ENCODE peak calls at places on chromosome 15, in five cellular contexts. I is transverse colon, Q is breast epithelium, R is stomach, C is iPS DF 6.9. J is an unnamed sample.
A peak's percentile ranks its signal among the peaks of the same experiment; 100 is the strongest.

GRCh38 chr15:76467136-76467535 is 130.6 kb downstream of the ISL2 start:
- DNase-seq in R (no peak), I (no peak), Q (no peak), C (no peak), J (no peak)

GRCh38 chr15:90232941-90233700 is 620 bp downstream of the CIB1 start:
- DNase-seq in C (no peak), I (peak; percentile 87), Q (peak; percentile 53), R (peak; percentile 74), J (peak; percentile 91)

GRCh38 chr15:101014921-101015841 is 96.0 kb downstream of the LRRK1 start:
- DNase-seq in I (peak; percentile 75), R (peak; percentile 79), Q (peak; percentile 40), C (peak; percentile 82), J (peak; percentile 81)

GRCh38 chr15:70375006-70375409 is 277.3 kb upstream of the TLE3 start:
- DNase-seq in R (no peak), I (no peak), C (no peak), Q (peak; percentile 86), J (no peak)

GRCh38 chr15:57541805-57542504 is 49.7 kb upstream of the MYZAP start:
- DNase-seq in R (peak; percentile 72), C (peak; percentile 45), Q (peak; percentile 46), I (peak; percentile 80), J (peak; percentile 83)

GRCh38 chr15:51806123-51806522 is 23.3 kb upstream of the TMOD3 start:
- DNase-seq in C (no peak), Q (no peak), R (no peak), I (no peak), J (no peak)

GRCh38 chr15:59294961-59295741 is 77.5 kb downstream of the MYO1E start:
- DNase-seq in R (no peak), Q (no peak), I (no peak), C (no peak), J (no peak)

GRCh38 chr15:51494411-51495314 is 127.9 kb downstream of the DMXL2 start:
- DNase-seq in I (no peak), C (no peak), Q (no peak), R (no peak), J (no peak)

GRCh38 chr15:100759116-100759515 is 120.5 kb upstream of the ALDH1A3 start:
- DNase-seq in I (no peak), C (no peak), Q (no peak), R (no peak), J (no peak)

GRCh38 chr15:31440754-31441298 is 114.2 kb downstream of the KLF13 start:
- DNase-seq in Q (no peak), I (peak; percentile 64), R (peak; percentile 42), C (no peak), J (peak; percentile 72)

GRCh38 chr15:56240390-56240789 is 3.3 kb downstream of the RFX7 start:
- DNase-seq in I (no peak), C (no peak), Q (no peak), R (no peak), J (no peak)

GRCh38 chr15:56242576-56243116 is 1.0 kb downstream of the RFX7 start:
- DNase-seq in Q (no peak), R (no peak), I (no peak), C (no peak), J (no peak)

GRCh38 chr15:56243117-56243773 is 434 bp downstream of the RFX7 start:
- DNase-seq in Q (peak; percentile 20), C (no peak), I (peak; percentile 49), R (peak; percentile 31), J (peak; percentile 70)

GRCh38 chr15:56243774-56244236 is at the start of gene RFX7:
- DNase-seq in R (peak; percentile 83), I (peak; percentile 82), C (no peak), Q (peak; percentile 41), J (peak; percentile 84)

DNA sequence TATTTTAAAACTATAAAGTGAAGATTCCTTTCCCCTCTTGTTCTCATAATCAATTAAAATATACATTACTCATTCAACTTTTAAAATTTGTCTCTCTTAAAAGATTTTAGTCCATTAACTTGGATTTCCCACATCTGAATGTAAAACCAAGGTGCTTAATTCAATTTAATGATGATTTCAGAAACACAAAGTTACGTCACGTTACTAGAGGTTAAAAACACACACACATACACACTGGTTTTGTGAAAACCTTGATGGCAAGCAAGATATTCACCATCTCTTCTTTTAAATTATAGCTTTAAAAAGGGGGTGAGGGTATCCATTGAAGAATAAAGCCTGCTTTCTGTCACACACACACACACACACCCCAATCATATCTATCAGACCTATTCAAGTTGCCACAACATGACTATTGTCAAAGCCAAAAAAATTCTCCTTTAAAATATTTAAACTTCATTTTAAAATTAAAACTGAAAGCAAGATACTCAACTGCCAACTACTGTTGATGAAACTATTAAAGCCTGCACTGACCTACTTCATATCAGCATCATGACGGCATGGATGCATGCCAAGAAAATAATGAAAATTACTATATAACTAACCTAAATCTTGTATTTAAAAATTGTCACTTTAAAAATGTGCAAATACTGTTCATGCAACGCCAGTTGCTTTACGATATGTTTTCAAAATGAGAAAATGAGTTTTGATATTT is 2.1 kb downstream of the RFX7 start:
- DNase-seq in C (no peak), Q (no peak), R (no peak), I (no peak), J (no peak)
- H3K4me3 ChIP-seq in C (no peak overlapping the region), Q (peak overlapping the region; percentile 94), R (peak overlapping the region; percentile 11), I (no peak overlapping the region), J (no peak overlapping the region)

GRCh38 chr15:64095795-64096485 is at the start of gene SNX1:
- DNase-seq in Q (peak; percentile 92), R (peak; percentile 94), I (peak; percentile 94), C (no peak), J (peak; percentile 98)
- H3K4me1 ChIP-seq in Q (peaks cover 9% of the 10 kb centered on the region), R (peaks cover 84% of the 10 kb centered on the region), I (peaks cover 27% of the 10 kb centered on the region), C (no peaks in the 10 kb centered on the region), J (peaks cover 48% of the 10 kb centered on the region)

DNA sequence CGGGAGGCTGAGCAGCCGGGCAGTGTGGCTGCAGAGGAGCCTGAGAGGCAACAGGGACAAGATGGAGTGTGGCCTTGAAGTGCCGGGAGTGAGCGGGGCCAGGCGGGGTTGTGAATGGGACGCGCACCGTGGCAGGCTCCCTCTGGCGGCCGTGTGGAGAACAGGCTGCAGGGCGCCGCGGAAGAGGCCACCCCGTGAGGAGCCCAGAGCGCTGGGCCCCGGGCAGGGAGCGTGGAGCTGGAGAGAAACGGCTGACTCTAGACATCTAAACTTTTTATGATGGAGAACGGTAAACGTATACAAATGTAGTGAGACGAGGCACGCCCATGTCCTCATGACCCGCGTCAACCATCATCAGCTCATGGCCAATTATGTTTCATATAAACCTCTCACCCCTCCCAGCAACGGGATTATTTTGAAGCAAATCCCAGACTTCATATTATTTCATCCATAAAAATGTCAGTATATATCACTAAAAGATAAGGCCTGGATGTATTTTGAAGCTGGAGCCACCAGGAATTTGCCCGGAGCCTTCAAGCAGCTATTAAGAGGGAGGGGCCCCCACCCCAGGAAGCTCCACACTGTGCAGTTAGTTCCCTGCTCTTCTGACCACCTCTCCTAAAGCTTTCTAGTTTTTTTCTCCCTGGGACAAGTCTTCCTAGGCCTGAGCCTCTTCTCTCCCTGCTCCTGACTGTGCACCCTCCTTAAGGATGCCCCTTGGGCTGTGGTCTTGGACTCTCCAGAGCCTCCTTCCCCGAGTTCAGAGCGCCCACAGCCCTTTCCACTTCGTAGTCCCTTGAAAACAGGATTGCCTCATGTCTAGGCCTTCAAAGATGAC is 149.4 kb downstream of the SMAD6 start:
- DNase-seq in C (peak; percentile 66), R (peak; percentile 89), Q (peak; percentile 70), I (peak; percentile 86), J (peak; percentile 90)
- H3K4me3 ChIP-seq in C (no peak overlapping the region), R (no peak overlapping the region), Q (no peak overlapping the region), I (no peak overlapping the region), J (no peak overlapping the region)

GRCh38 chr15:73628102-73628501 is 5.1 kb downstream of the NPTN start:
- DNase-seq in R (no peak), Q (no peak), C (no peak), I (no peak), J (no peak)

GRCh38 chr15:73630796-73631471 is 2.3 kb downstream of the NPTN start:
- DNase-seq in Q (no peak), R (no peak), C (no peak), I (no peak), J (no peak)

GRCh38 chr15:73631915-73632669 is 1.1 kb downstream of the NPTN start:
- DNase-seq in Q (peak; percentile 62), I (peak; percentile 50), R (no peak), C (no peak), J (peak; percentile 35)

GRCh38 chr15:73630030-73630429 is 3.2 kb downstream of the NPTN start:
- DNase-seq in Q (no peak), C (no peak), I (no peak), R (no peak), J (no peak)

DNA sequence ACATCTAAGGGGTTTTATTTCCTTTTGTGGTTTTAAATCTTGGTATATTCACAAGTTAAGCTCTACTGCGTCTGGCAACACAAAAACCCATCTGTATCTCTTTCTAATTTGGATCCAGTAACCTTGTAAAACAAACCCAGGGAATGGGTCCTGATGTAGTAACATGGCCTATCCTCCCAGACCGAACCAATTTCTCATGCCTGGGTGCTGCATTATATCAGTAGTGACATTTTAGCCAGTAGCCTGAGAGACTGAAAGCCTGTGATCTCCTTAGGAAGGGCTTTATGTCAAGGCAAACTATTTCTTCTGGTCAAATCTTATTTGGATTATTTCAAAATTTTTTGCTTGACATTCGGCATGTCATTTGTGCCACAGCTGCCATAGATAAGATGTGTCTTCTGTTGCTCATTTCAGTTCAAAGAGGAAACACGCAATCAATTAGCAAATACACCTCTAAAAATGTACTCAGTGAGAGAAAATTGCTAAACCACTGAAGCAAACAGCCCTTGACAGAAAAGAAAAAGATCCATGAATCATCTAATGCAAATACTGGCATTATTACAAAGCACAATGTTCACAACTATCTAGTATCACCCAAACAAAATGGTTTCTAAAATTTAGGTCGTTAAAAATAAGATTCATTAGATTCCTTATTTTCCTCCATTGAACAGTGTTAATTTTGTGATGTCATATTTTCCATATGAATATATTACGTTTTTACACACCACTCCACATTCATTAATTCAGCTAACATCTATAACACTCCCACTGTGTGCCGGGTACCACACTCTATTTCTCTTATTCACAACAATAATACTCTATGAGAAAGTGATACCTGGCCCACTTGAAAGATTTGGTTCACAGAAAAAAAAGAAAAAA is 4.0 kb downstream of the NPTN start:
- DNase-seq in I (no peak), C (no peak), Q (no peak), R (no peak), J (no peak)
- H3K4me1 ChIP-seq in I (peaks cover 24% of the 10 kb centered on the region), C (peaks cover 2% of the 10 kb centered on the region), Q (peaks cover 6% of the 10 kb centered on the region), R (peaks cover 90% of the 10 kb centered on the region), J (peaks cover 64% of the 10 kb centered on the region)

DNA sequence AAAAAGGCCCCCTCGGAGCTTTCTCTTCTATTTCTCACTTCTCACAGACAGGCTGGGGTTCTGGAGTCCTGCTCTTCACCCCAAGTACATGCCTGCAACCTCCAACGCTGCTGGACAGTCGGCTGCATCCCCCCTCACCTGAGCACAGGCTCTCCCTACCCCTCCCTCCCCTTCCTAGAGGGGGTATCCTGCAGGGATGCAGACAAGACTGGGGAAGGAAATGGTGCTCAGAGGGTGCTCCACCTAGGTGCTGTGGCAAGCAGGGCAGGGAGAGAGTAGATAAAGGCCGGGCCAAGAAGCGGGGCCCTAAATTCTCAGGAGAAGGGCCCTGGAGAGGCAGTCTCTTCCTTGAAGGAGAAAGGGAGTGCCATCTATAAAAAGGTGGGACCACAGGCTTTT is 7.0 kb upstream of the STRA6 start:
- DNase-seq in C (no peak), I (no peak), Q (no peak), R (no peak), J (no peak)
- H3K4me3 ChIP-seq in C (no peak overlapping the region), I (no peak overlapping the region), Q (no peak overlapping the region), R (no peak overlapping the region), J (no peak overlapping the region)

DNA sequence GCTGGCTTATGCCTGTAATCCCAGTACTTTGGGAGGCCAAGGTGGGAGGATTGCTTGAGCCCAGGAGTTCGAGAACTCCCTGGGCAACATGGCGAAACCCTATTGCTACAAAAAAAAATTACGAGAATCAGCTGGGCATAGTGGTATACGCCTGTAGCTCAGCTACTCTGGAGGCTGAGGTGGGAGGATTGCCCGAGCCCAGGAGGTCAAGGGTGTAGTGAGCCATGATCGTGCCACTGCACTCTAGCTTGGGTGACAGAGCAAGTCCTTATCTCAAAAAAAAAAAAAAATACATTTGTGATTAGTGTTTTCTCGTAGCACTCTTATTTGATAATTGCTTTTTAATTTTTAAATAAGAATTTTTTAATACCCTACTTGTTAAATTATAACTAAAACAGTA is 18.4 kb downstream of the IREB2 start:
- DNase-seq in Q (no peak), R (no peak), C (no peak), I (no peak), J (no peak)
- H3K4me1 ChIP-seq in Q (no peaks in the 10 kb centered on the region), R (peaks cover 74% of the 10 kb centered on the region), C (no peaks in the 10 kb centered on the region), I (peaks cover 13% of the 10 kb centered on the region), J (peaks cover 40% of the 10 kb centered on the region)

J was measured in mucosa of descending colon.